ENCODE peak calls at places on chromosomes 16 and 17, in four cellular contexts. J is A549, C is GM13977, T is left ventricle myocardium inferior. V is an unnamed sample.

GRCh38 chr17:72362466-72363335 is 241.9 kb downstream of the SOX9 start:
- DNase-seq in C (no peak), T (no peak), J (peak; percentile 55), V (peak; percentile 94)

GRCh38 chr16:70478912-70479341 is 24.5 kb downstream of the FCSK start:
- DNase-seq in T (peak; percentile 36), C (no peak), J (no peak), V (no peak)

GRCh38 chr17:49861150-49861884 is 13.4 kb upstream of the TAC4 start:
- DNase-seq in J (peak; percentile 66), C (peak; percentile 84), T (no peak), V (no peak)

GRCh38 chr16:50297301-50298074 is 31.1 kb downstream of the ADCY7 start:
- DNase-seq in T (no peak), J (no peak), C (no peak), V (no peak)

GRCh38 chr17:59520276-59520675 is 45.1 kb upstream of the DHX40 start:
- DNase-seq in C (no peak), T (no peak), J (no peak), V (no peak)

GRCh38 chr16:89897204-89897603 is 21.5 kb upstream of the MC1R start:
- DNase-seq in C (no peak), T (no peak), J (no peak), V (no peak)

GRCh38 chr17:71180801-71181385 is 939.9 kb upstream of the SOX9 start:
- DNase-seq in T (no peak), C (no peak), J (peak; percentile 34), V (no peak)

GRCh38 chr17:29146369-29146972 is 33.7 kb downstream of the MYO18A start:
- DNase-seq in T (no peak), C (no peak), J (no peak), V (no peak)

GRCh38 chr17:10513284-10514067 is 4.9 kb downstream of the MYH1 start:
- DNase-seq in T (no peak), J (no peak), C (no peak), V (no peak)

GRCh38 chr16:86569843-86570447 is 3.3 kb downstream of the FOXC2 start:
- DNase-seq in J (no peak), C (no peak), T (no peak), V (no peak)

GRCh38 chr16:65153365-65154105 is 31.7 kb upstream of the CDH11 start:
- DNase-seq in C (no peak), J (no peak), T (no peak), V (no peak)

V was measured in Panc1.